ENCODE peak calls at places on chromosomes 2 and 18, in ten cellular contexts. One of them, this sample, is unnamed.

GRCh38 chr2:179336782-179337534 is 72.3 kb upstream of the SESTD1 start:
- DNase-seq in foreskin fibroblast: peak
- DNase-seq in Calu3: no peak
- DNase-seq in ascending aorta: no peak
- DNase-seq in pancreas: no peak
- DNase-seq in retinal pigment epithelial cell: no peak
- DNase-seq in lower leg skin: peak
- DNase-seq in H9: no peak
- DNase-seq in CD4-positive, alpha-beta T cell: no peak
- DNase-seq in heart left ventricle: no peak
- DNase-seq in this sample: no peak

GRCh38 chr18:47150824-47151366 is 595 bp upstream of the HDHD2 start:
- DNase-seq in retinal pigment epithelial cell: no peak
- DNase-seq in foreskin fibroblast: no peak
- DNase-seq in Calu3: no peak
- DNase-seq in heart left ventricle: no peak
- DNase-seq in lower leg skin: peak
- DNase-seq in CD4-positive, alpha-beta T cell: peak
- DNase-seq in H9: no peak
- DNase-seq in ascending aorta: no peak
- DNase-seq in pancreas: no peak
- DNase-seq in this sample: no peak

GRCh38 chr18:78788161-78788560 is 191.5 kb upstream of the SALL3 start:
- DNase-seq in CD4-positive, alpha-beta T cell: no peak
- DNase-seq in lower leg skin: no peak
- DNase-seq in H9: no peak
- DNase-seq in heart left ventricle: peak
- DNase-seq in foreskin fibroblast: no peak
- DNase-seq in Calu3: no peak
- DNase-seq in pancreas: no peak
- DNase-seq in retinal pigment epithelial cell: no peak
- DNase-seq in ascending aorta: no peak
- DNase-seq in this sample: no peak

GRCh38 chr18:1505856-1506255 is 601.2 kb downstream of the ADCYAP1 start:
- DNase-seq in pancreas: no peak
- DNase-seq in lower leg skin: no peak
- DNase-seq in H9: no peak
- DNase-seq in CD4-positive, alpha-beta T cell: no peak
- DNase-seq in heart left ventricle: no peak
- DNase-seq in retinal pigment epithelial cell: no peak
- DNase-seq in foreskin fibroblast: no peak
- DNase-seq in Calu3: no peak
- DNase-seq in ascending aorta: no peak
- DNase-seq in this sample: no peak

GRCh38 chr2:140972724-140973123 is 1158.1 kb downstream of the LRP1B start:
- DNase-seq in pancreas: no peak
- DNase-seq in H9: no peak
- DNase-seq in Calu3: no peak
- DNase-seq in heart left ventricle: no peak
- DNase-seq in CD4-positive, alpha-beta T cell: no peak
- DNase-seq in retinal pigment epithelial cell: no peak
- DNase-seq in lower leg skin: no peak
- DNase-seq in ascending aorta: no peak
- DNase-seq in foreskin fibroblast: no peak
- DNase-seq in this sample: no peak

GRCh38 chr2:163736433-163737168 is 793 bp upstream of the FIGN start:
- DNase-seq in pancreas: peak
- DNase-seq in CD4-positive, alpha-beta T cell: no peak
- DNase-seq in heart left ventricle: peak
- DNase-seq in H9: peak
- DNase-seq in ascending aorta: peak
- DNase-seq in foreskin fibroblast: no peak
- DNase-seq in retinal pigment epithelial cell: no peak
- DNase-seq in lower leg skin: no peak
- DNase-seq in Calu3: peak
- DNase-seq in this sample: peak

GRCh38 chr2:207285451-207285771 is 119.7 kb upstream of the KLF7 start:
- DNase-seq in H9: no peak
- DNase-seq in foreskin fibroblast: no peak
- DNase-seq in pancreas: no peak
- DNase-seq in Calu3: no peak
- DNase-seq in lower leg skin: no peak
- DNase-seq in retinal pigment epithelial cell: no peak
- DNase-seq in ascending aorta: no peak
- DNase-seq in CD4-positive, alpha-beta T cell: no peak
- DNase-seq in heart left ventricle: no peak
- DNase-seq in this sample: no peak

GRCh38 chr2:102704531-102704930 is 57.3 kb upstream of the TMEM182 start:
- DNase-seq in H9: peak
- DNase-seq in Calu3: no peak
- DNase-seq in ascending aorta: no peak
- DNase-seq in lower leg skin: no peak
- DNase-seq in heart left ventricle: no peak
- DNase-seq in CD4-positive, alpha-beta T cell: no peak
- DNase-seq in retinal pigment epithelial cell: no peak
- DNase-seq in foreskin fibroblast: no peak
- DNase-seq in pancreas: no peak
- DNase-seq in this sample: no peak

GRCh38 chr2:53708988-53709387 is 58.6 kb upstream of the CHAC2 start:
- DNase-seq in pancreas: no peak
- DNase-seq in lower leg skin: no peak
- DNase-seq in H9: no peak
- DNase-seq in CD4-positive, alpha-beta T cell: no peak
- DNase-seq in foreskin fibroblast: no peak
- DNase-seq in Calu3: no peak
- DNase-seq in heart left ventricle: no peak
- DNase-seq in ascending aorta: no peak
- DNase-seq in retinal pigment epithelial cell: no peak
- DNase-seq in this sample: no peak

GRCh38 chr2:98463551-98463971 is 18.9 kb downstream of the INPP4A start:
- DNase-seq in CD4-positive, alpha-beta T cell: no peak
- DNase-seq in Calu3: no peak
- DNase-seq in ascending aorta: peak
- DNase-seq in pancreas: no peak
- DNase-seq in retinal pigment epithelial cell: no peak
- DNase-seq in foreskin fibroblast: no peak
- DNase-seq in heart left ventricle: no peak
- DNase-seq in lower leg skin: no peak
- DNase-seq in H9: peak
- DNase-seq in this sample: no peak

GRCh38 chr2:23520256-23520655 is 135.3 kb downstream of the KLHL29 start:
- DNase-seq in ascending aorta: no peak
- DNase-seq in retinal pigment epithelial cell: no peak
- DNase-seq in foreskin fibroblast: no peak
- DNase-seq in lower leg skin: no peak
- DNase-seq in CD4-positive, alpha-beta T cell: no peak
- DNase-seq in H9: no peak
- DNase-seq in pancreas: no peak
- DNase-seq in heart left ventricle: no peak
- DNase-seq in Calu3: peak
- DNase-seq in this sample: no peak

GRCh38 chr18:8480506-8481328 is 128.5 kb upstream of the RAB12 start:
- DNase-seq in H9: peak
- DNase-seq in retinal pigment epithelial cell: no peak
- DNase-seq in ascending aorta: no peak
- DNase-seq in pancreas: no peak
- DNase-seq in Calu3: peak
- DNase-seq in heart left ventricle: no peak
- DNase-seq in CD4-positive, alpha-beta T cell: no peak
- DNase-seq in lower leg skin: no peak
- DNase-seq in foreskin fibroblast: peak
- DNase-seq in this sample: peak

GRCh38 chr2:18356676-18357075 is 203.8 kb downstream of the RDH14 start:
- DNase-seq in pancreas: no peak
- DNase-seq in H9: no peak
- DNase-seq in CD4-positive, alpha-beta T cell: no peak
- DNase-seq in foreskin fibroblast: peak
- DNase-seq in ascending aorta: no peak
- DNase-seq in retinal pigment epithelial cell: no peak
- DNase-seq in Calu3: no peak
- DNase-seq in lower leg skin: no peak
- DNase-seq in heart left ventricle: no peak
- DNase-seq in this sample: no peak

GRCh38 chr18:26656944-26657536 is 108.7 kb upstream of the KCTD1 start:
- DNase-seq in foreskin fibroblast: peak
- DNase-seq in lower leg skin: peak
- DNase-seq in CD4-positive, alpha-beta T cell: no peak
- DNase-seq in H9: peak
- DNase-seq in Calu3: peak
- DNase-seq in pancreas: peak
- DNase-seq in ascending aorta: peak
- DNase-seq in heart left ventricle: peak
- DNase-seq in retinal pigment epithelial cell: no peak
- DNase-seq in this sample: peak

GRCh38 chr2:219828127-219828526 is 200.7 kb downstream of the SLC4A3 start:
- DNase-seq in heart left ventricle: no peak
- DNase-seq in lower leg skin: no peak
- DNase-seq in CD4-positive, alpha-beta T cell: no peak
- DNase-seq in Calu3: no peak
- DNase-seq in H9: no peak
- DNase-seq in retinal pigment epithelial cell: no peak
- DNase-seq in ascending aorta: no peak
- DNase-seq in pancreas: no peak
- DNase-seq in foreskin fibroblast: no peak
- DNase-seq in this sample: no peak

DNA sequence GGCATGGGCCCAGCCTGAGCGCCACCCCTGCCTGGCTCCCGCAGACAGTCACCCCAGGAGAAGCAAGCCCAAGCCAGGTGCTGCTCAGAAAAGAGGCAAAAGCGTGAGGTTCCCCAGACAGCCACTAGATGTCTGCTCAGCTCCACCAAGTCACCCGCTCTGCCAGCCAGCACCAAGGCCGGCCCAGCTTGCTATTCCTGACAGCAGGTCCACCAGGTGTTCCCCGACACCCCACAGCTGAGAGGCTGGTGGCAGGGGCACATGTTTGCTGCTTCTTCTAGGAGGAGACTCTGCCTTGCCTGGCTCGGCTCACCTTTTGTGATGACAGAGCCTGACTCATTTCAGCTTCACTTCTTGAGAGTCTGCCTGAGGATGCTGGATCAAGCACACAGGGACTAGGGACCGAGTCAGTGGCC is 206.7 kb downstream of the MGAT5 start:
- DNase-seq in ascending aorta: no peak
- DNase-seq in CD4-positive, alpha-beta T cell: peak
- DNase-seq in retinal pigment epithelial cell: peak
- DNase-seq in heart left ventricle: peak
- DNase-seq in foreskin fibroblast: peak
- DNase-seq in lower leg skin: no peak
- DNase-seq in pancreas: peak
- DNase-seq in Calu3: peak
- DNase-seq in H9: peak
- DNase-seq in this sample: peak
- TF ChIP-seq CTCF in ascending aorta: no peak
- TF ChIP-seq CTCF in CD4-positive, alpha-beta T cell: peak
- TF ChIP-seq CTCF in retinal pigment epithelial cell: peak
- TF ChIP-seq CTCF in heart left ventricle: peak
- TF ChIP-seq CTCF in foreskin fibroblast: peak
- TF ChIP-seq CTCF in lower leg skin: no peak
- TF ChIP-seq CTCF in pancreas: peak
- TF ChIP-seq CTCF in Calu3: peak
- TF ChIP-seq CTCF in H9: peak
- TF ChIP-seq CTCF in this sample: peak

GRCh38 chr18:12432881-12433280 is 25.2 kb downstream of the PRELID3A start:
- DNase-seq in heart left ventricle: no peak
- DNase-seq in foreskin fibroblast: no peak
- DNase-seq in ascending aorta: no peak
- DNase-seq in lower leg skin: no peak
- DNase-seq in Calu3: no peak
- DNase-seq in CD4-positive, alpha-beta T cell: no peak
- DNase-seq in retinal pigment epithelial cell: no peak
- DNase-seq in H9: no peak
- DNase-seq in pancreas: no peak
- DNase-seq in this sample: no peak
- TF ChIP-seq CTCF in heart left ventricle: no peak
- TF ChIP-seq CTCF in foreskin fibroblast: no peak
- TF ChIP-seq CTCF in ascending aorta: no peak
- TF ChIP-seq CTCF in lower leg skin: no peak
- TF ChIP-seq CTCF in Calu3: no peak
- TF ChIP-seq CTCF in CD4-positive, alpha-beta T cell: no peak
- TF ChIP-seq CTCF in retinal pigment epithelial cell: no peak
- TF ChIP-seq CTCF in H9: no peak
- TF ChIP-seq CTCF in pancreas: no peak
- TF ChIP-seq CTCF in this sample: no peak

DNA sequence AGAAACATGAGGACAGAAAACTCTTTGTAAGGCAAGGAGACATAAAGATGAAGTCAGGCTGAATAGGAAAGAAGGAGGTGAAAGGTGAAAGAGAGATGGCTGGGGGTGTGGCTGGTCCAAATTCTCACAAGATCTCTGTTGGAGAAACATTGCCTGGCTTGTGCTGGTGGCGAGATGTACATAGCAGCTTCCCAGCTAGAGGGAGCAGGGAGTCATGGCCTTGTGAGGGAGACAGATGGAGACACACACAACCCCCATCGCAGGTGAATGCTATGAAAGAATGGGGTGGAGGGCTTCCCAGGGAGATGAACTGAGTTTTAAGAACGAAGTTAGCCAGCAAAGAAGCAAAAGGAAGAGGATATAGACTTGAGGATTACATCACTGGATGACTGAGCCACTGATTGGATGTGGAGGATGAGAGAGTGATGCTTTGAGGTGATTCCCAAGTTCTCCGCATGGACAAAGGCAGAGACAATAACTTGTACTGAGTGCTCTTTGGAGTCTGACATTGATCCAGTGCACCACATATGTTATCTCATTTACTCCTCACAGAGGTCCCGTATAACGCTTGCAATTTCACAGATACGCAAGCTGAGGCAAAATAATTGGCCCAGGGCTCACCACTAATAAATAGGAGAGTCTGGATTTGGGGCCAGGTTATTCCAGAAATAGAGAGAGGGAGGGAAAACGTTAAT is 3.6 kb upstream of the EMX1 start:
- DNase-seq in H9: peak
- DNase-seq in Calu3: no peak
- DNase-seq in foreskin fibroblast: no peak
- DNase-seq in retinal pigment epithelial cell: no peak
- DNase-seq in heart left ventricle: no peak
- DNase-seq in pancreas: no peak
- DNase-seq in CD4-positive, alpha-beta T cell: no peak
- DNase-seq in lower leg skin: no peak
- DNase-seq in ascending aorta: no peak
- DNase-seq in this sample: no peak
- TF ChIP-seq CTCF in H9: peak
- TF ChIP-seq CTCF in Calu3: no peak
- TF ChIP-seq CTCF in foreskin fibroblast: peak
- TF ChIP-seq CTCF in retinal pigment epithelial cell: peak
- TF ChIP-seq CTCF in heart left ventricle: no peak
- TF ChIP-seq CTCF in pancreas: no peak
- TF ChIP-seq CTCF in CD4-positive, alpha-beta T cell: no peak
- TF ChIP-seq CTCF in lower leg skin: no peak
- TF ChIP-seq CTCF in ascending aorta: no peak
- TF ChIP-seq CTCF in this sample: no peak

DNA sequence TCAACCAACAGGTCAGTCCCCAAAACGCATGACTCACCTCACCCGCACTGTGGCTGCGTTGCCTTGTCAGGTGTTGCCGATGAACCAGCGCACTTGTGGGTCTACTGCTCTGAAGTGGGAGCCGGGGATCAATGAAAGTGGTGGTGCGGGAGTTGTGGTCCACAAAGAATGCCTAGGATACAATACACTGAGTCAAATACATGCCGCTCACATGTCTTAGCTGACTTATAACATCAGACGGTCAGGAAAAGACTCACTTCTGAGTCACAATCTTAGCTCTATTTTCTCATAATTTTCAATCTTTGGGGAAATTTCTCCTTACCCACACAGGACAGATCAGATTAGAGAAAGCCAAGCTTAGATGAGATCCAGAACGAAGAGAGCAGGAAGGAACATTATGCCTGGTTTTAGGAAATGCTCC is 107.1 kb upstream of the STK17B start:
- DNase-seq in pancreas: no peak
- DNase-seq in lower leg skin: no peak
- DNase-seq in retinal pigment epithelial cell: peak
- DNase-seq in CD4-positive, alpha-beta T cell: peak
- DNase-seq in ascending aorta: no peak
- DNase-seq in Calu3: no peak
- DNase-seq in heart left ventricle: no peak
- DNase-seq in foreskin fibroblast: peak
- DNase-seq in H9: no peak
- DNase-seq in this sample: no peak
- TF ChIP-seq CTCF in pancreas: no peak
- TF ChIP-seq CTCF in lower leg skin: no peak
- TF ChIP-seq CTCF in retinal pigment epithelial cell: no peak
- TF ChIP-seq CTCF in CD4-positive, alpha-beta T cell: no peak
- TF ChIP-seq CTCF in ascending aorta: no peak
- TF ChIP-seq CTCF in Calu3: no peak
- TF ChIP-seq CTCF in heart left ventricle: no peak
- TF ChIP-seq CTCF in foreskin fibroblast: no peak
- TF ChIP-seq CTCF in H9: no peak
- TF ChIP-seq CTCF in this sample: no peak

This sample was measured in mesothelial cell of epicardium.